ENCODE peak calls at places on chromosome 4, in six cellular contexts. F is suprapubic skin, Z is GM23248, H is pancreas, J is H9, Q is NCI-H1105 treated with DMSO at 0.1 percent for 48 hours. R is an unnamed sample.

GRCh38 chr4:146113171-146113570 is 62.3 kb upstream of the LSM6 start:
- DNase-seq in F (no peak), Z (no peak), H (no peak), J (no peak), Q (no peak), R (no peak)

GRCh38 chr4:93779228-93779627 is 49.3 kb upstream of the ATOH1 start:
- DNase-seq in F (no peak), Z (no peak), H (no peak), J (no peak), Q (no peak), R (no peak)

GRCh38 chr4:144712775-144713174 is 66.8 kb downstream of the HHIP start:
- DNase-seq in F (no peak), Z (peak), H (no peak), J (no peak), Q (no peak), R (peak)

GRCh38 chr4:170776983-170777382 is 687.2 kb upstream of the AADAT start:
- DNase-seq in F (no peak), Z (no peak), H (no peak), J (no peak), Q (no peak), R (no peak)

GRCh38 chr4:40292313-40292759 is 42.8 kb upstream of the CHRNA9 start:
- DNase-seq in F (no peak), Z (peak), H (no peak), J (no peak), Q (no peak), R (no peak)

GRCh38 chr4:173535932-173536331 is 5.9 kb upstream of the HAND2 start:
- DNase-seq in F (no peak), Z (peak), H (no peak), J (no peak), Q (no peak), R (no peak)

GRCh38 chr4:146359771-146360170 is 145.4 kb downstream of the REELD1 start:
- DNase-seq in F (no peak), Z (peak), H (no peak), J (no peak), Q (no peak), R (no peak)

GRCh38 chr4:6889101-6889735 is 20.4 kb upstream of the TBC1D14 start:
- DNase-seq in F (no peak), Z (no peak), H (no peak), J (no peak), Q (no peak), R (no peak)

GRCh38 chr4:185902654-185903053 is 90.7 kb upstream of the SORBS2 start:
- DNase-seq in F (no peak), Z (peak), H (no peak), J (no peak), Q (no peak), R (peak)

GRCh38 chr4:37803348-37803973 is 23.0 kb upstream of the PGM2 start:
- DNase-seq in F (no peak), Z (peak), H (no peak), J (no peak), Q (peak), R (peak)